ENCODE peak calls at places on chromosomes 16 and 17, in seven cellular contexts. A is DND-41; Q is colonic mucosa; G is suprapubic skin; H is CD4-positive, CD25-positive, alpha-beta regulatory T cell; K is H7; Y is prostate gland. T is an unnamed sample.

GRCh38 chr17:3972281-3972731 is 8.1 kb upstream of the ATP2A3 start:
- DNase-seq in H (peak), K (peak), A (peak), G (no peak), Y (no peak), Q (no peak), T (no peak)

GRCh38 chr16:31477220-31478216 is 5.4 kb upstream of the SLC5A2 start:
- DNase-seq in G (no peak), Q (peak), A (peak), K (peak), Y (no peak), H (peak), T (no peak)

GRCh38 chr16:74487634-74488495 is 66.6 kb upstream of the CLEC18B start:
- DNase-seq in Y (no peak), G (no peak), Q (no peak), A (no peak), H (no peak), K (no peak), T (no peak)

GRCh38 chr17:75113798-75114551 is 4.2 kb downstream of the ARMC7 start:
- DNase-seq in K (peak), Q (peak), G (peak), A (peak), Y (peak), H (peak), T (peak)

GRCh38 chr16:75080205-75081029 is 36.2 kb downstream of the LDHD start:
- DNase-seq in K (no peak), Y (no peak), G (no peak), A (no peak), Q (no peak), H (no peak), T (peak)

GRCh38 chr17:72504783-72505182 is 384.0 kb downstream of the SOX9 start:
- DNase-seq in Q (no peak), H (no peak), K (no peak), Y (no peak), G (no peak), A (no peak), T (no peak)

GRCh38 chr17:40410082-40410481 is 7.6 kb downstream of the TOP2A start:
- DNase-seq in Y (no peak), Q (no peak), A (no peak), G (no peak), H (no peak), K (peak), T (no peak)

GRCh38 chr16:53129281-53130192 is 74.7 kb downstream of the CHD9 start:
- DNase-seq in Q (peak), K (no peak), H (no peak), A (no peak), Y (peak), G (no peak), T (peak)

GRCh38 chr16:68689921-68690320 is 44.8 kb downstream of the CDH3 start:
- DNase-seq in H (no peak), Q (no peak), K (no peak), Y (no peak), A (no peak), G (no peak), T (no peak)

GRCh38 chr16:58614212-58614611 is 15.4 kb downstream of the CNOT1 start:
- DNase-seq in Q (no peak), A (no peak), Y (no peak), K (no peak), G (no peak), H (no peak), T (peak)

GRCh38 chr16:88936008-88936912 is 40.7 kb downstream of the CBFA2T3 start:
- DNase-seq in K (peak), H (no peak), G (no peak), Y (no peak), Q (peak), A (no peak), T (no peak)

GRCh38 chr16:57614546-57615343 is 13.7 kb upstream of the ADGRG1 start:
- DNase-seq in H (peak), Y (no peak), G (peak), K (peak), Q (peak), A (no peak), T (no peak)

GRCh38 chr16:81661082-81661481 is 118.0 kb upstream of the PLCG2 start:
- DNase-seq in Y (no peak), G (no peak), A (no peak), Q (no peak), H (no peak), K (no peak), T (no peak)

GRCh38 chr17:45092932-45093430 is 31.9 kb downstream of the NMT1 start:
- DNase-seq in H (no peak), Q (peak), Y (peak), A (no peak), K (no peak), G (peak), T (peak)
- H3K4me3 ChIP-seq in H (no peak), Q (no peak), Y (no peak), A (no peak), K (no peak), G (no peak), T (no peak)

DNA sequence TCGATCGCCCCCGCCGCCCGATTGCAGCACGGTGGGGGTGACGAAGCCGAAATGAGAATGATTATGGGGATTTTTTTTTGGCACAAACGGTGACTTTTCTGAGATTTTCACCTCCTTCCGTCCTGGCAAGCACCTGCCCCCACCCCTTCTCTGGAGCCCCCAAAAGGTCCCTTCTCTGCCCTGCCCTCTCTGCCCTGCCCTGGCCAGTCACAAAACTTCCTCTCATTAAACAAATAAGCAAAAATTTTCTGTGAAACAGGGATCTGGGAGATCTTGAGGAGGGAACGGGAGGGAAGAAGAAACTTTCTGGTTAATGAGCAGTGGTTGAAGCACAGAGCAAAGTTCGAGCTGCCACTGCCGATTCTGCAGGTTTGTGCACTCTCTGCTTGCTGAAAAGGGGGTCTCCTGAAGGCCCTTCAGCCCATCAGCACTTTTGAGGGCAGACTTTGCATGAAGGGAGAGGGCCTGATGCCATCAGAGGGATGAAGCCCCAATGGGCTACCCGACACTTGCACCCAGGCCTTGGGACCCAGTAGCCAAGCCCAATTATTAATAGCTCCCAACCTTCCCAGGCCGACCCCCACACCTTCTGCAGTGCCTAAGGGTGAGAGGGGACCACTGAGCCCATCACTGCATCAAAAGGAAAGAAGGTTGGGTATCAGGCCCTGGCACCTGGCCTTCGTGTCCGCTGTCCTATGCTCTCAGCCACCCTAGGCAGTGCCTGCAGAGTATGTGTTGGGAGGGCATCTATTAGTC is 1.0 kb upstream of the HOXB8 start:
- DNase-seq in K (no peak), A (no peak), Y (no peak), G (no peak), H (no peak), Q (no peak), T (no peak)
- H3K4me3 ChIP-seq in K (no peak), A (no peak), Y (no peak), G (no peak), H (no peak), Q (no peak), T (no peak)

DNA sequence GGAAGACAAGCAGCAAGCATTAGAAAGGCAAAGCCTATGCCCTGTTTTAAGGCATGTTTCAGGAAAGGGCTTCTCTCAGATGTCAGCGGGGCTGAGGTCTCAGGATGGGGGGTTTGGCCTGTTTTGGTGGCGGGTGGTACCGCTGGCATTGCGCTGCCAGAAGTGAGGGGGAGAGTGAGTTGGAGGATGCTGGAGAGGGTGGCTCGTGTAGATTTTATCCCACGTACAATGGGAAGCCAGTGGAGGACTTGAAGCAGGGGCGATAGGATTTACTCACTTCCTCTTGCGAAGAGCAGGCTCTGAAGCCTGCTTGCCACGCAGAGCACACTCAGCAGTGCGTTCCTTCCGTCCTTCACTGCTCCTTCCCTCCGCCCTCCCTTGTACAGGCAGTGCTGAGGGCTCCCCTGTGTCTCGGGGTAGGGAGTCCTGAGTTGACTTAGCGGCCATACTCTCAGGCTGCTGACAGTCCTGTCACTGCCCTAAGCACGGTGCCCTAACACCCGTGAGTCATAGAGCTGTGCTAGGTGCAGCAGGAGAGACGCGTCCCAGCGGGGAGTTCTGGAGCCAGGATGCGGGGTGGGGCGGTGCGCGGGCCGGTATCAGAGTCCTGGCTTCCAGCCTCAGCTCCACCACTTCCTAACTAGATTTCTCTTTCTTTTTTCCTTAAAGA is 113.1 kb downstream of the SNX29 start:
- DNase-seq in G (no peak), Q (peak), K (peak), H (peak), Y (no peak), A (no peak), T (peak)
- H3K4me3 ChIP-seq in G (peak), Q (no peak), K (peak), H (peak), Y (no peak), A (no peak), T (peak)

GRCh38 chr16:13921328-13921727 is 1.4 kb downstream of the ERCC4 start:
- DNase-seq in A (no peak), G (no peak), H (no peak), Q (no peak), Y (peak), K (no peak), T (no peak)
- H3K4me3 ChIP-seq in A (peak), G (no peak), H (no peak), Q (no peak), Y (no peak), K (no peak), T (no peak)

DNA sequence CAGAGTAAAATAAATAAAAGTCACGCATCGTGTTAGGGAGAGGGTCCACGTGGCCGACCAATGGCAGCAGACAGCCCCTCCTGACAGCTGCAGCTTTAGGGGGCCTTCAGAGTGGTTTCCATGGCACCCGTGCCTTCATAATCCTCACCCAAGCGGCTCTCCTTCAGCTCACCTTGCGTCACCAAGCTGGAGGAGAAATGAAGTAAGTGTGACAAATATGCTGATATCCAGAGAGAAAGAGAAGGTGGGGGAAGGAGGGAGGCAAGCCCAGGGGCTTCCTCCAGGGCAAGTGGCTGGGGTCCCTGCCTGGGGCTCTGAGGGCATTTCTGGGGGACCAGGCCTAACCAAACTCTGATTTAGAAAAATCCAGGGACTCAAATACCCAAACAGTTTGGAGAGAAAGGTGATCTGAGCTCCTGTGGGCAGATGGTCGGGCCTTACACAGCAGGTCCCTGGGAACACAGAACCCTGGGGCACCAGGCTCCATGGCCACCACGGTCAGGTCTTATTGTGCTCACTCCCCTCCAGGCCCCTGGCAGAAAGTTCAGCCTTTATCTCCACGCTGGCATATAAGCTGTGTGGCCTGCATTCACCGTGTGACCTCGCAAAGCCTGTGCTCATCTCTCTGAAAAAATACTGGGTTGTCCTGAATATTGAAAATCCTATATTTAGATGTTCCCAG is 80.7 kb upstream of the TNRC6C start:
- DNase-seq in K (no peak), Y (no peak), H (no peak), A (no peak), Q (no peak), G (no peak), T (no peak)
- H3K4me3 ChIP-seq in K (no peak), Y (no peak), H (no peak), A (no peak), Q (no peak), G (no peak), T (no peak)

DNA sequence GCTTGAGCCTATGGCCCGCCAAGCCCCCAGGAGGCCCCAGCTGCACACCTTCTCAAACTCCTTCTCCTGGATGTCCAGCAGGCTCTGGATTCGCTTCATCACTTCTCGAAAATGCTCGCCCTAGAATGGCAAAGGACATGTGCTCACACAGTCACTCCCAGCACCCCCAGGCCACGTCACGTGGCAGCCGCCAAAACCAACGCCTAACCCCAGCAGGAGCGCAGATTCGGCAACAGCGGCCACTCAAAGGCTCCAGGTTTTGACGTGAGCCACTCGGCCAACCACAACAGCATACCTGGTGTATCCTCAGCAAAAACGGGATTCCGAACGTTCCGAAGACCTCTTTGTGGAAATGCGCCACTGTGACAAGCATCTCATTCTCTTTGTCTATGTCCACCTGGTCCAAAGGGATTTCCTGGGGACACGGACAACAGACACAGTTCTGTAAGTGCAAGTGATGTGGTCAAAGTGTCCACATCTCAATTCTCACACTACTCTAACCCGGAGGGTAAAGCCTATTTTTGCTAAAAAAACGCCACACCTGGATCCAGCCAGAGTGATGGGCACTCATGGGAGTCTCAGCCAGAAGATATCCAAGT is 12.7 kb downstream of the LITAFD start:
- DNase-seq in G (peak), H (no peak), A (no peak), Y (no peak), K (no peak), Q (no peak), T (no peak)
- H3K4me3 ChIP-seq in G (no peak), H (no peak), A (no peak), Y (no peak), K (no peak), Q (no peak), T (no peak)

GRCh38 chr16:20073203-20074088 is at the start of gene GPR139:
- DNase-seq in Y (no peak), K (peak), H (no peak), Q (no peak), A (no peak), G (no peak), T (no peak)
- H3K4me3 ChIP-seq in Y (no peak), K (peak), H (no peak), Q (no peak), A (no peak), G (no peak), T (no peak)

DNA sequence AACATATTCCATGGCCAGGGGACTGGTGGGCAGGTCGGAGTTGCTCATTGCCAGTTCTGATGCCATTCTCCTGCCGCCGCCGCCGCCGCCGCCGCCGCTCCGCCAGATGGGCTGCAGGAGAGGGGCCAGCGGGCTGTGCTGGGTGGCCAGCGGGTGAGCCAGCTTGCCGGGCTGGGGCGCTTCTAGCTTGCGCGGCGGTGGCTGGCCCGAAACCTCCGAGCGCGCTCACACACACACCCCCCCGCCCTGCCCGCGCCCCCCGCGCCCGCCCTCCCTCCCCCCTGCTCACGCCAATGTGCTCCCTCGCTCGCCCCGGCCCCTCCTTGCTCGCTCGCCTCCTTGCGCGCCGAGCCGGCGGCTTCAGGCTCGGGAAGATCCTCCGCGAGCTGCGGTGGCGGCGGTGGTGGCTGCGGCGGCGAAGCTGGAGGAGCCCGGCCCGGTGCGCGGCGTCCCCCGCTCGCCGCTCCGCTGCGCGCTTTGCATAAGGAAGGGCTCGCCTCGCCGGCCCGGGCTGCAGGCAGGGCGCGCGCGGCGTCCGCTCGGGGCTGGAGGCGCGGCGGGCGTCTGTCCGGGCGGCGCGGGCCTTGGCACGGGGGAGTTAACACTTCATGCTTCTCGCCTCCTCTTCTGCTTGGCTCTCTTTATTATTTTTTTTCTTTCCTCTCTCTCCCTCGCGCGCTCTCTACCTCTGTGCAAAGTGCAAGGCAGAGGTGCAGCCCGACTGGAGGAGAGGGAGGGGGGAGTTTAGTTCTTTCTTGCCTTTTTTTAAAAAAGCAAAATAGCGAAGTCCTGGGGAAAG is 501 bp downstream of the MAF start:
- DNase-seq in H (peak), Q (peak), A (peak), K (peak), Y (peak), G (no peak), T (peak)
- H3K4me3 ChIP-seq in H (peak), Q (peak), A (peak), K (peak), Y (peak), G (peak), T (peak)

T was measured in cardiac fibroblast.